ENCODE peak calls at places on chromosomes 11 and 22, in ten cellular contexts. K, D, B, X, F, Z, U, J, G and P are unnamed samples.

GRCh38 chr11:131982154-131982553 is 611.7 kb downstream of the NTM start:
- DNase-seq in F (no peak), Z (no peak), X (no peak), B (no peak), D (no peak), J (no peak), U (no peak), G (no peak), K (no peak), P (no peak)

GRCh38 chr11:17275376-17276235 is 933 bp upstream of the NUCB2 start:
- DNase-seq in X (no peak), G (peak; percentile 20), Z (no peak), D (peak; percentile 15), J (no peak), K (no peak), U (no peak), B (no peak), F (no peak), P (no peak)

GRCh38 chr22:44913198-44913983 is 96.4 kb downstream of the PHF21B start:
- DNase-seq in Z (peak; percentile 43), J (no peak), D (no peak), F (no peak), G (no peak), B (no peak), K (no peak), X (no peak), U (no peak), P (no peak)

GRCh38 chr22:17655289-17655688 is 16.7 kb downstream of the BCL2L13 start:
- DNase-seq in G (no peak), D (no peak), K (no peak), U (no peak), B (no peak), Z (no peak), F (no peak), J (no peak), X (no peak), P (no peak)

GRCh38 chr11:114569781-114570180 is 10.1 kb upstream of the NXPE1 start:
- DNase-seq in F (no peak), K (no peak), G (no peak), Z (no peak), D (no peak), J (no peak), B (no peak), X (no peak), U (no peak), P (no peak)

GRCh38 chr11:68552542-68552941 is 92.0 kb downstream of the PPP6R3 start:
- DNase-seq in Z (no peak), J (no peak), U (no peak), X (no peak), B (no peak), D (no peak), K (no peak), G (no peak), F (no peak), P (no peak)

GRCh38 chr22:44554411-44554810 is 56.4 kb upstream of the RTL6 start:
- DNase-seq in U (no peak), D (no peak), B (no peak), X (no peak), Z (peak; percentile 28), F (no peak), K (no peak), G (no peak), J (no peak), P (no peak)

GRCh38 chr11:112524808-112525207 is 264.1 kb upstream of the PLET1 start:
- DNase-seq in B (no peak), D (no peak), U (no peak), J (no peak), G (no peak), F (no peak), Z (no peak), K (peak; percentile 16), X (no peak), P (no peak)

GRCh38 chr11:106281455-106282173 is 204.2 kb downstream of the AASDHPPT start:
- DNase-seq in X (no peak), G (peak; percentile 86), K (no peak), B (no peak), F (peak; percentile 83), Z (no peak), D (peak; percentile 92), U (no peak), J (peak; percentile 29), P (no peak)

GRCh38 chr11:58618215-58618614 is 4.2 kb upstream of the CNTF start:
- DNase-seq in K (peak; percentile 40), J (no peak), Z (no peak), B (no peak), F (no peak), G (no peak), X (no peak), U (no peak), D (no peak), P (peak; percentile 15)

GRCh38 chr11:64268687-64269379 is 15.6 kb downstream of the BAD start:
- DNase-seq in Z (peak; percentile 72), K (peak; percentile 80), U (peak; percentile 83), X (peak; percentile 46), B (no peak), J (no peak), F (peak; percentile 35), G (peak; percentile 62), D (peak; percentile 79), P (peak; percentile 76)

GRCh38 chr11:36130401-36130800 is 158.8 kb downstream of the COMMD9 start:
- DNase-seq in F (peak; percentile 25), J (peak; percentile 24), Z (no peak), K (no peak), X (no peak), D (peak; percentile 37), U (no peak), G (peak; percentile 68), B (no peak), P (no peak)

GRCh38 chr11:18792827-18793226 is 1.2 kb upstream of the PTPN5 start:
- DNase-seq in D (no peak), U (no peak), G (no peak), J (no peak), K (no peak), F (no peak), X (no peak), Z (no peak), B (no peak), P (no peak)

DNA sequence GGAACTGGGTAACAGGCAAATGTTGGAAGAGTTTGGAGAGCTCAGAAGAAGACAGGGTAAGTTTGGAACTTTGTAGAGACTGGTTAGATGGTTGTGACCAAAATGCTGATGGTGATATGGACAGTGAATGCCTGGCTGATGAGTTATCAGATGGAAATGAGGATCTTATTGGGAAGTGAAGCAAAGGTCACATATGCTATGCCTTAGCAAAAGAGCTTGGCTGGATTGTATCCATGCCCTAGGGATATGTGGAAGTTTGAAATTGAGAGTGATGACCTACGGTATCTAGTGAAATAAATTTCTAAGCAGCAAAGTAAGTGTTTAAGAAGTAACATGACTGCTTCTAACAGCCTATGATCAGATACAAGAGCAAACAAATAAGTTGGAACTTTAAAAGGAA is 17.8 kb downstream of the BBOX1 start:
- DNase-seq in B (no peak), J (no peak), X (no peak), D (peak; percentile 93), U (no peak), G (no peak), F (no peak), K (no peak), Z (no peak), P (no peak)
- TF ChIP-seq CTCF in B (no peak), J (no peak), X (no peak), D (no peak), U (no peak), G (no peak), F (no peak), K (no peak), Z (no peak), P (no peak)

GRCh38 chr11:405323-405975 is 9.3 kb downstream of the SIGIRR start:
- DNase-seq in X (no peak), F (no peak), G (no peak), B (no peak), U (no peak), J (no peak), K (no peak), D (peak; percentile 46), Z (peak; percentile 62), P (no peak)
- TF ChIP-seq CTCF in X (no peak), F (peak; percentile 8), G (no peak), B (no peak), U (no peak), J (no peak), K (no peak), D (no peak), Z (no peak), P (no peak)

GRCh38 chr11:122046846-122047245 is 69.2 kb downstream of the BLID start:
- DNase-seq in K (no peak), Z (no peak), J (peak; percentile 71), U (no peak), F (peak; percentile 67), G (no peak), D (no peak), B (no peak), X (no peak), P (no peak)

GRCh38 chr11:122042981-122043380 is 73.0 kb downstream of the BLID start:
- DNase-seq in K (no peak), D (no peak), J (no peak), G (no peak), B (no peak), F (no peak), X (no peak), U (no peak), Z (no peak), P (no peak)

GRCh38 chr11:122046438-122046837 is 69.6 kb downstream of the BLID start:
- DNase-seq in B (no peak), D (no peak), U (no peak), X (no peak), Z (no peak), G (no peak), K (no peak), J (no peak), F (no peak), P (no peak)

GRCh38 chr11:122045181-122045586 is 70.8 kb downstream of the BLID start:
- DNase-seq in U (no peak), G (peak; percentile 93), F (peak; percentile 67), K (no peak), J (peak; percentile 29), D (peak; percentile 83), B (no peak), Z (no peak), X (no peak), P (no peak)

DNA sequence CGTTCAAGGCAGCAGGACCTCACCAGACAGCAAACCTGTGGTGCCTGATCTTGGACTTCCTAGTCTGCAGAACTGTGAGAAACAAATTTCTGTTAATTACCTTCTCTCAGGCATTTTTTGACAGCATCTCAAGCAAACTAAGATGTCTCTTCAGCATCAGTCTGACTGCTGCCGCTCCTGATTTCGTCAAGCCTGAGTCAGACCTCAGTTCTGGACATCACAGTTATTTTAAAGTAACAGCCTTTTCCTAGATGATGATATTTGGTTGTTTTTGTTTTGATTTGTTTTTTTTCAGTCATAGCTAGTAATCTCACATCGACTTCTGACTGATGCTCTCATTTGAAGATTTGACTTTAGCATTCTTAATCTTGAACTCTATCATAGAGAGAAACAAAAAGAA is 71.9 kb downstream of the BLID start:
- DNase-seq in Z (no peak), B (no peak), X (no peak), F (no peak), G (peak; percentile 17), K (no peak), J (no peak), U (no peak), D (peak; percentile 50), P (no peak)
- TF ChIP-seq CTCF in Z (no peak), B (no peak), X (no peak), F (no peak), G (no peak), K (no peak), J (no peak), U (no peak), D (no peak), P (no peak)

GRCh38 chr11:111253630-111254029 is 8.1 kb downstream of the POU2AF2 start:
- DNase-seq in F (no peak), Z (no peak), J (no peak), U (no peak), X (no peak), G (no peak), B (no peak), K (no peak), D (no peak), P (no peak)

GRCh38 chr11:111253131-111253530 is 7.6 kb downstream of the POU2AF2 start:
- DNase-seq in G (no peak), U (no peak), B (no peak), X (no peak), Z (no peak), K (no peak), F (no peak), J (no peak), D (no peak), P (no peak)
- TF ChIP-seq CTCF in G (no peak), U (no peak), B (no peak), X (no peak), Z (no peak), K (no peak), F (no peak), J (no peak), D (no peak), P (no peak)